ENCODE peak calls at places on chromosomes 16 and 17, in eight cellular contexts. B is CD8-positive, alpha-beta T cell; V is cortex of kidney; U is EL; S is left lung; O is COR-L47; Q is A549; F is GM12864. Y is an unnamed sample.

GRCh38 chr16:89139907-89140361 is 31.6 kb upstream of the CDH15 start:
- DNase-seq in F (no peak), O (no peak), B (no peak), Q (no peak), V (no peak), S (peak), U (no peak), Y (no peak)

GRCh38 chr16:785563-786535 is 2.3 kb downstream of the RPUSD1 start:
- DNase-seq in U (peak), B (peak), F (no peak), O (peak), S (peak), V (no peak), Q (peak), Y (peak)

GRCh38 chr17:80596760-80597608 is 52.3 kb downstream of the RPTOR start:
- DNase-seq in Q (no peak), O (no peak), F (no peak), U (peak), B (no peak), S (no peak), V (no peak), Y (no peak)

GRCh38 chr16:66004706-66005105 is 361.8 kb upstream of the CDH5 start:
- DNase-seq in U (no peak), B (no peak), S (no peak), F (no peak), O (no peak), Q (no peak), V (no peak), Y (no peak)

GRCh38 chr16:11224096-11224893 is 31.7 kb downstream of the SOCS1 start:
- DNase-seq in B (peak), Q (no peak), U (no peak), V (no peak), F (no peak), O (no peak), S (peak), Y (no peak)

GRCh38 chr17:50909765-50910661 is 43.9 kb upstream of the TOB1 start:
- DNase-seq in V (no peak), B (peak), S (no peak), F (no peak), Q (no peak), O (no peak), U (no peak), Y (no peak)

GRCh38 chr17:44033841-44034408 is 19.2 kb upstream of the TMEM101 start:
- DNase-seq in O (no peak), F (no peak), B (no peak), U (no peak), S (no peak), V (no peak), Q (no peak), Y (no peak)

GRCh38 chr16:47492428-47493357 is 31.6 kb downstream of the PHKB start:
- DNase-seq in B (no peak), V (no peak), Q (no peak), S (peak), U (no peak), F (peak), O (no peak), Y (peak)

GRCh38 chr17:77734371-77735050 is 224.0 kb upstream of the TNRC6C start:
- DNase-seq in Q (peak), V (no peak), B (no peak), O (peak), U (peak), S (no peak), F (no peak), Y (peak)

Y was measured in SK-MEL-5.